ENCODE peak calls at places on chromosomes 5 and 9, in five cellular contexts. One of them, this sample, is unnamed.

GRCh38 chr5:128199104-128199503 is 115.5 kb downstream of the SLC12A2 start:
- DNase-seq in IMR-90: peak; percentile 76
- DNase-seq in neural progenitor cell: no peak
- DNase-seq in ovary: no peak
- DNase-seq in HepG2: no peak
- DNase-seq in this sample: peak; percentile 85

GRCh38 chr9:2157277-2158105 is 142.3 kb downstream of the SMARCA2 start:
- DNase-seq in IMR-90: peak; percentile 69
- DNase-seq in neural progenitor cell: peak; percentile 30
- DNase-seq in ovary: peak; percentile 60
- DNase-seq in HepG2: no peak
- DNase-seq in this sample: peak; percentile 72

GRCh38 chr9:33750307-33750838 is 45.0 kb upstream of the PRSS3 start:
- DNase-seq in IMR-90: peak; percentile 15
- DNase-seq in neural progenitor cell: no peak
- DNase-seq in ovary: no peak
- DNase-seq in HepG2: no peak
- DNase-seq in this sample: peak; percentile 23

GRCh38 chr5:125793470-125793869 is 629.7 kb upstream of the GRAMD2B start:
- DNase-seq in IMR-90: no peak
- DNase-seq in neural progenitor cell: no peak
- DNase-seq in ovary: no peak
- DNase-seq in HepG2: no peak
- DNase-seq in this sample: no peak

GRCh38 chr5:160508780-160509361 is 87.2 kb downstream of the PTTG1 start:
- DNase-seq in IMR-90: peak; percentile 83
- DNase-seq in neural progenitor cell: peak; percentile 84
- DNase-seq in ovary: no peak
- DNase-seq in HepG2: peak; percentile 76
- DNase-seq in this sample: peak; percentile 92

GRCh38 chr5:147685991-147686390 is 96.5 kb downstream of the JAKMIP2 start:
- DNase-seq in IMR-90: no peak
- DNase-seq in neural progenitor cell: no peak
- DNase-seq in ovary: no peak
- DNase-seq in HepG2: no peak
- DNase-seq in this sample: no peak

GRCh38 chr5:74279244-74279643 is 361.3 kb downstream of the ENC1 start:
- DNase-seq in IMR-90: no peak
- DNase-seq in neural progenitor cell: no peak
- DNase-seq in ovary: no peak
- DNase-seq in HepG2: no peak
- DNase-seq in this sample: peak; percentile 33

GRCh38 chr5:146042628-146043279 is 62.6 kb downstream of the PLAC8L1 start:
- DNase-seq in IMR-90: peak; percentile 80
- DNase-seq in neural progenitor cell: no peak
- DNase-seq in ovary: no peak
- DNase-seq in HepG2: no peak
- DNase-seq in this sample: peak; percentile 63

GRCh38 chr9:107280543-107280942 is 2.5 kb upstream of the RAD23B start:
- DNase-seq in IMR-90: peak; percentile 52
- DNase-seq in neural progenitor cell: no peak
- DNase-seq in ovary: no peak
- DNase-seq in HepG2: no peak
- DNase-seq in this sample: no peak

GRCh38 chr5:78719504-78720233 is 71.1 kb upstream of the LHFPL2 start:
- DNase-seq in IMR-90: no peak
- DNase-seq in neural progenitor cell: no peak
- DNase-seq in ovary: no peak
- DNase-seq in HepG2: no peak
- DNase-seq in this sample: no peak

GRCh38 chr9:93677061-93677571 is 100.7 kb downstream of the PHF2 start:
- DNase-seq in IMR-90: no peak
- DNase-seq in neural progenitor cell: no peak
- DNase-seq in ovary: peak; percentile 27
- DNase-seq in HepG2: no peak
- DNase-seq in this sample: no peak

GRCh38 chr9:37374892-37375291 is 47.6 kb upstream of the GRHPR start:
- DNase-seq in IMR-90: no peak
- DNase-seq in neural progenitor cell: no peak
- DNase-seq in ovary: no peak
- DNase-seq in HepG2: no peak
- DNase-seq in this sample: no peak

GRCh38 chr5:56064984-56065383 is 70.2 kb upstream of the IL6ST start:
- DNase-seq in IMR-90: peak; percentile 68
- DNase-seq in neural progenitor cell: no peak
- DNase-seq in ovary: no peak
- DNase-seq in HepG2: no peak
- DNase-seq in this sample: no peak

GRCh38 chr9:11931109-11931508 is 762.1 kb upstream of the TYRP1 start:
- DNase-seq in IMR-90: no peak
- DNase-seq in neural progenitor cell: no peak
- DNase-seq in ovary: no peak
- DNase-seq in HepG2: no peak
- DNase-seq in this sample: peak; percentile 41

GRCh38 chr9:22657713-22658112 is 211.1 kb downstream of the DMRTA1 start:
- DNase-seq in IMR-90: no peak
- DNase-seq in neural progenitor cell: no peak
- DNase-seq in ovary: no peak
- DNase-seq in HepG2: no peak
- DNase-seq in this sample: no peak

GRCh38 chr9:89505795-89506385 is 8.0 kb upstream of the SEMA4D start:
- DNase-seq in IMR-90: no peak
- DNase-seq in neural progenitor cell: peak; percentile 27
- DNase-seq in ovary: peak; percentile 61
- DNase-seq in HepG2: no peak
- DNase-seq in this sample: no peak

GRCh38 chr5:115309751-115310370 is 13.4 kb upstream of the CCDC112 start:
- DNase-seq in IMR-90: peak; percentile 58
- DNase-seq in neural progenitor cell: peak; percentile 18
- DNase-seq in ovary: no peak
- DNase-seq in HepG2: peak; percentile 26
- DNase-seq in this sample: peak; percentile 73

GRCh38 chr5:172373680-172374079 is 80.6 kb downstream of the SH3PXD2B start:
- DNase-seq in IMR-90: no peak
- DNase-seq in neural progenitor cell: no peak
- DNase-seq in ovary: no peak
- DNase-seq in HepG2: no peak
- DNase-seq in this sample: no peak

GRCh38 chr9:120478208-120478607 is 101.8 kb downstream of the CDK5RAP2 start:
- DNase-seq in IMR-90: peak; percentile 32
- DNase-seq in neural progenitor cell: no peak
- DNase-seq in ovary: no peak
- DNase-seq in HepG2: no peak
- DNase-seq in this sample: peak; percentile 78

GRCh38 chr5:122392844-122393243 is 80.8 kb downstream of the SNCAIP start:
- DNase-seq in IMR-90: peak; percentile 75
- DNase-seq in neural progenitor cell: no peak
- DNase-seq in ovary: no peak
- DNase-seq in HepG2: no peak
- DNase-seq in this sample: peak; percentile 27

GRCh38 chr5:95554331-95554646 is 488 bp downstream of the SKIC3 start:
- DNase-seq in IMR-90: no peak
- DNase-seq in neural progenitor cell: no peak
- DNase-seq in ovary: no peak
- DNase-seq in HepG2: no peak
- DNase-seq in this sample: peak; percentile 57

GRCh38 chr5:127746756-127747155 is 43.6 kb downstream of the CCDC192 start:
- DNase-seq in IMR-90: peak; percentile 55
- DNase-seq in neural progenitor cell: no peak
- DNase-seq in ovary: no peak
- DNase-seq in HepG2: no peak
- DNase-seq in this sample: peak; percentile 68

GRCh38 chr9:22084336-22085035 is 75.4 kb upstream of the CDKN2B start:
- DNase-seq in IMR-90: peak; percentile 97
- DNase-seq in neural progenitor cell: no peak
- DNase-seq in ovary: no peak
- DNase-seq in HepG2: peak; percentile 7
- DNase-seq in this sample: peak; percentile 92

GRCh38 chr5:168683927-168684295 is 104.7 kb upstream of the PANK3 start:
- DNase-seq in IMR-90: no peak
- DNase-seq in neural progenitor cell: no peak
- DNase-seq in ovary: no peak
- DNase-seq in HepG2: no peak
- DNase-seq in this sample: no peak

GRCh38 chr5:174623438-174624019 is 100.9 kb upstream of the MSX2 start:
- DNase-seq in IMR-90: no peak
- DNase-seq in neural progenitor cell: no peak
- DNase-seq in ovary: no peak
- DNase-seq in HepG2: no peak
- DNase-seq in this sample: no peak

GRCh38 chr5:10559883-10560282 is 4.0 kb upstream of the ANKRD33B start:
- DNase-seq in IMR-90: no peak
- DNase-seq in neural progenitor cell: no peak
- DNase-seq in ovary: no peak
- DNase-seq in HepG2: no peak
- DNase-seq in this sample: no peak

DNA sequence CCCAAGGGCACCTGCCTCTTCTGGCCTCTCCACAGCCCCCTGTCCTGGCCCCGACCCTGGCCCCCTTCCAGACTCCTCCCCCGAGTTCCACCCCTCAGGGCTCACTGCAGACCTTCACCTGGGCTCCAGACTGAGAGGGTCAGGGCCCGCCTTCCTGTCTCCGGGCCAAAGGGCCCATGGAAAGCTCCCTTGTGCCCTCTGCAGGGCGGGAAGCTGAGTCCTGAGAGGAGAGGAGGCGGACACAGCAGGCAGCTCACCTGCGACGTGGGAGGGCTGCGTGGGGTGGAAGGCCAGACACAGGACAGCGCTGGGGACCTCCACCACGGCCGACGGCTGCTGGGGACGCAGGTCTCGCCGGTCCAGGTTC is 20.6 kb downstream of the DYNC2I2 start:
- DNase-seq in IMR-90: no peak
- DNase-seq in neural progenitor cell: peak; percentile 48
- DNase-seq in ovary: peak; percentile 77
- DNase-seq in HepG2: peak; percentile 81
- DNase-seq in this sample: no peak
- TF ChIP-seq CTCF in IMR-90: no peak
- TF ChIP-seq CTCF in neural progenitor cell: peak; percentile 29
- TF ChIP-seq CTCF in ovary: no peak
- TF ChIP-seq CTCF in HepG2: peak; percentile 94
- TF ChIP-seq CTCF in this sample: peak; percentile 29

DNA sequence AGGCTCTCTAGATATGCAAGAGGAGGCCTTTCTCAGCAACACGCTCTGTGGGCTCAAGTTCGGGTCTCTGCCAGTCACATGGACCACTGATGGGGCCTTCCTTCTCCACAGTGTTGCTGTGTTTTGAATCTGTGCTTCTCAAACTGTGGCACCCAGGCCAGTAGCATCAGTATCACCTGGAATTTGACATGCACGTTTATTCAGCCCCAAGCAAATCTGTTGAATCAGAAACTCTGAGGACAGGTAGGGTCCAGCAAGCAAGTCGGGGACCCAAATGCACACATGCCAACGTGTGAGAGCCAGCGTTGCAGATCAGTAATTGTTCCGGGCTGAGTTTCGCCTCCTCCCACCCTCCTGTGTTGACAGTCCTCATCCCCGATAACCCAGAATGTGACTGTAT is 502.6 kb downstream of the IRX1 start:
- DNase-seq in IMR-90: no peak
- DNase-seq in neural progenitor cell: no peak
- DNase-seq in ovary: no peak
- DNase-seq in HepG2: no peak
- DNase-seq in this sample: no peak
- H3K4me3 ChIP-seq in IMR-90: no peak overlapping the region
- H3K4me3 ChIP-seq in neural progenitor cell: no peak overlapping the region
- H3K4me3 ChIP-seq in ovary: no peak overlapping the region
- H3K4me3 ChIP-seq in HepG2: no peak overlapping the region
- H3K4me3 ChIP-seq in this sample: no peak overlapping the region

GRCh38 chr5:31711935-31712592 is 73.1 kb downstream of the PDZD2 start:
- DNase-seq in IMR-90: no peak
- DNase-seq in neural progenitor cell: no peak
- DNase-seq in ovary: peak; percentile 58
- DNase-seq in HepG2: no peak
- DNase-seq in this sample: no peak

GRCh38 chr5:31722111-31722510 is 83.2 kb downstream of the PDZD2 start:
- DNase-seq in IMR-90: no peak
- DNase-seq in neural progenitor cell: no peak
- DNase-seq in ovary: peak; percentile 40
- DNase-seq in HepG2: no peak
- DNase-seq in this sample: no peak

GRCh38 chr5:31719988-31720387 is 81.1 kb downstream of the PDZD2 start:
- DNase-seq in IMR-90: no peak
- DNase-seq in neural progenitor cell: no peak
- DNase-seq in ovary: no peak
- DNase-seq in HepG2: no peak
- DNase-seq in this sample: peak; percentile 4

GRCh38 chr5:31720811-31721345 is 81.9 kb downstream of the PDZD2 start:
- DNase-seq in IMR-90: no peak
- DNase-seq in neural progenitor cell: no peak
- DNase-seq in ovary: no peak
- DNase-seq in HepG2: no peak
- DNase-seq in this sample: no peak

GRCh38 chr5:31717586-31717985 is 78.7 kb downstream of the PDZD2 start:
- DNase-seq in IMR-90: no peak
- DNase-seq in neural progenitor cell: no peak
- DNase-seq in ovary: no peak
- DNase-seq in HepG2: no peak
- DNase-seq in this sample: no peak
- TF ChIP-seq CTCF in IMR-90: no peak
- TF ChIP-seq CTCF in neural progenitor cell: no peak
- TF ChIP-seq CTCF in ovary: no peak
- TF ChIP-seq CTCF in HepG2: no peak
- TF ChIP-seq CTCF in this sample: no peak

GRCh38 chr9:126646162-126646561 is 32.4 kb downstream of the LMX1B start:
- DNase-seq in IMR-90: no peak
- DNase-seq in neural progenitor cell: no peak
- DNase-seq in ovary: no peak
- DNase-seq in HepG2: no peak
- DNase-seq in this sample: no peak
- H3K4me3 ChIP-seq in IMR-90: no peak overlapping the region
- H3K4me3 ChIP-seq in neural progenitor cell: no peak overlapping the region
- H3K4me3 ChIP-seq in ovary: no peak overlapping the region
- H3K4me3 ChIP-seq in HepG2: no peak overlapping the region
- H3K4me3 ChIP-seq in this sample: no peak overlapping the region

GRCh38 chr5:63960646-63961045 is 1.6 kb downstream of the HTR1A start:
- DNase-seq in IMR-90: no peak
- DNase-seq in neural progenitor cell: no peak
- DNase-seq in ovary: no peak
- DNase-seq in HepG2: no peak
- DNase-seq in this sample: no peak
- TF ChIP-seq CTCF in IMR-90: no peak
- TF ChIP-seq CTCF in neural progenitor cell: no peak
- TF ChIP-seq CTCF in ovary: no peak
- TF ChIP-seq CTCF in HepG2: no peak
- TF ChIP-seq CTCF in this sample: no peak

GRCh38 chr5:9453480-9454011 is 92.3 kb downstream of the SEMA5A start:
- DNase-seq in IMR-90: no peak
- DNase-seq in neural progenitor cell: no peak
- DNase-seq in ovary: no peak
- DNase-seq in HepG2: no peak
- DNase-seq in this sample: no peak
- H3K4me3 ChIP-seq in IMR-90: no peak overlapping the region
- H3K4me3 ChIP-seq in neural progenitor cell: no peak overlapping the region
- H3K4me3 ChIP-seq in ovary: no peak overlapping the region
- H3K4me3 ChIP-seq in HepG2: no peak overlapping the region
- H3K4me3 ChIP-seq in this sample: no peak overlapping the region